ENCODE peak calls at places on chromosomes 6 and 20, in ten cellular contexts. W, L, A, C, X, N, K, H, F and D are unnamed samples.

GRCh38 chr6:3240595-3240994 is 13.1 kb upstream of the TUBB2B start:
- DNase-seq in W (no peak), L (no peak), A (no peak), C (no peak), X (no peak), N (no peak), K (no peak), H (no peak), F (no peak), D (no peak)

GRCh38 chr20:4713401-4713800 is 8.3 kb upstream of the PRND start:
- DNase-seq in W (no peak), L (no peak), A (peak; percentile 38), C (no peak), X (no peak), N (no peak), K (no peak), H (no peak), F (peak; percentile 40), D (no peak)

GRCh38 chr6:101391772-101392560 is 1.5 kb upstream of the GRIK2 start:
- DNase-seq in W (no peak), L (peak; percentile 56), A (no peak), C (no peak), X (peak; percentile 12), N (no peak), K (no peak), H (no peak), F (no peak), D (no peak)

GRCh38 chr20:32872266-32872665 is 13.5 kb downstream of the EFCAB8 start:
- DNase-seq in W (no peak), L (no peak), A (no peak), C (no peak), X (no peak), N (no peak), K (no peak), H (no peak), F (no peak), D (no peak)

GRCh38 chr20:14543040-14543439 is 205.6 kb upstream of the FLRT3 start:
- DNase-seq in W (no peak), L (no peak), A (no peak), C (no peak), X (no peak), N (no peak), K (no peak), H (no peak), F (no peak), D (no peak)

GRCh38 chr6:49499623-49500022 is at the start of gene GLYATL3:
- DNase-seq in W (no peak), L (no peak), A (no peak), C (no peak), X (no peak), N (no peak), K (no peak), H (no peak), F (no peak), D (no peak)

GRCh38 chr6:30213999-30214982 is 1.1 kb upstream of the TRIM26 start:
- DNase-seq in W (peak; percentile 80), L (peak; percentile 73), A (peak; percentile 45), C (peak; percentile 81), X (peak; percentile 35), N (peak; percentile 88), K (peak; percentile 34), H (peak; percentile 91), F (peak; percentile 77), D (peak; percentile 93)

GRCh38 chr6:166998256-166999144 is 697 bp upstream of the CEP43 start:
- DNase-seq in W (peak; percentile 37), L (peak; percentile 74), A (no peak), C (peak; percentile 32), X (no peak), N (peak; percentile 6), K (peak; percentile 17), H (peak; percentile 35), F (peak; percentile 34), D (peak; percentile 59)

GRCh38 chr20:10848810-10849370 is 175.1 kb upstream of the JAG1 start:
- DNase-seq in W (no peak), L (no peak), A (peak; percentile 79), C (no peak), X (peak; percentile 45), N (peak; percentile 30), K (peak; percentile 65), H (peak; percentile 30), F (peak; percentile 96), D (no peak)

GRCh38 chr6:52642381-52642780 is 28.5 kb upstream of the TMEM14A start:
- DNase-seq in W (no peak), L (no peak), A (no peak), C (no peak), X (no peak), N (no peak), K (no peak), H (no peak), F (no peak), D (no peak)

GRCh38 chr20:43194187-43194586 is 4.5 kb upstream of the PTPRT start:
- DNase-seq in W (no peak), L (no peak), A (no peak), C (no peak), X (no peak), N (no peak), K (no peak), H (no peak), F (no peak), D (no peak)

GRCh38 chr6:67129780-67130179 is 1422.8 kb upstream of the EYS start:
- DNase-seq in W (no peak), L (no peak), A (no peak), C (no peak), X (no peak), N (no peak), K (no peak), H (no peak), F (no peak), D (no peak)

GRCh38 chr6:111523484-111524166 is 40.6 kb upstream of the REV3L start:
- DNase-seq in W (no peak), L (no peak), A (no peak), C (no peak), X (no peak), N (no peak), K (no peak), H (no peak), F (no peak), D (no peak)